ENCODE peak calls at places on chromosome 9, in four cellular contexts. X is WTC11, Y is astrocyte of the spinal cord, T is psoas muscle. Z is an unnamed sample.

GRCh38 chr9:137411260-137411659 is 11.7 kb downstream of the EXD3 start:
- DNase-seq in X (no peak), Y (no peak), T (peak), Z (no peak)

GRCh38 chr9:84187090-84187489 is 153.5 kb downstream of the SLC28A3 start:
- DNase-seq in X (no peak), Y (no peak), T (no peak), Z (no peak)

GRCh38 chr9:130701059-130702022 is 7.8 kb downstream of the EXOSC2 start:
- DNase-seq in X (peak), Y (peak), T (peak), Z (peak)

GRCh38 chr9:68489636-68490035 is 51.0 kb downstream of the TMEM252 start:
- DNase-seq in X (no peak), Y (no peak), T (no peak), Z (no peak)

GRCh38 chr9:76456202-76456926 is 2.6 kb upstream of the GCNT1 start:
- DNase-seq in X (peak), Y (peak), T (no peak), Z (peak)

GRCh38 chr9:37030591-37030939 is 3.5 kb downstream of the PAX5 start:
- DNase-seq in X (no peak), Y (no peak), T (no peak), Z (no peak)

GRCh38 chr9:88544245-88544644 is 9.3 kb downstream of the NXNL2 start:
- DNase-seq in X (no peak), Y (no peak), T (peak), Z (no peak)

GRCh38 chr9:98958271-98958989 is 14.7 kb downstream of the COL15A1 start:
- DNase-seq in X (no peak), Y (peak), T (no peak), Z (no peak)

GRCh38 chr9:565528-565927 is 276.0 kb upstream of the DMRT1 start:
- DNase-seq in X (no peak), Y (no peak), T (no peak), Z (no peak)

GRCh38 chr9:110578896-110579752 is at the start of gene SVEP1:
- DNase-seq in X (peak), Y (peak), T (peak), Z (no peak)

GRCh38 chr9:137582286-137582860 is 3.6 kb upstream of the DPH7 start:
- DNase-seq in X (peak), Y (no peak), T (peak), Z (no peak)

GRCh38 chr9:71524996-71525580 is 243.2 kb downstream of the CEMIP2 start:
- DNase-seq in X (no peak), Y (no peak), T (no peak), Z (no peak)

GRCh38 chr9:136947955-136948510 is 3.0 kb downstream of the C8G start:
- DNase-seq in X (peak), Y (peak), T (peak), Z (no peak)

GRCh38 chr9:124282442-124283231 is 24.9 kb downstream of the NEK6 start:
- DNase-seq in X (no peak), Y (peak), T (peak), Z (no peak)

GRCh38 chr9:83132768-83133167 is 69.8 kb upstream of the RASEF start:
- DNase-seq in X (no peak), Y (no peak), T (no peak), Z (no peak)

GRCh38 chr9:124363326-124364096 is 51.7 kb downstream of the PSMB7 start:
- DNase-seq in X (no peak), Y (peak), T (no peak), Z (no peak)

GRCh38 chr9:3285365-3286161 is 240.2 kb downstream of the RFX3 start:
- DNase-seq in X (no peak), Y (peak), T (no peak), Z (no peak)

GRCh38 chr9:129547869-129548570 is 72.9 kb downstream of the C9orf50 start:
- DNase-seq in X (no peak), Y (no peak), T (no peak), Z (no peak)

GRCh38 chr9:76576344-76576743 is 117.4 kb downstream of the GCNT1 start:
- DNase-seq in X (no peak), Y (peak), T (no peak), Z (no peak)

GRCh38 chr9:100756217-100756616 is 178.3 kb downstream of the CAVIN4 start:
- DNase-seq in X (no peak), Y (no peak), T (no peak), Z (no peak)

GRCh38 chr9:89461302-89461701 is 36.6 kb downstream of the SEMA4D start:
- DNase-seq in X (no peak), Y (peak), T (no peak), Z (no peak)

GRCh38 chr9:3525088-3525835 is 539 bp downstream of the RFX3 start:
- DNase-seq in X (peak), Y (no peak), T (no peak), Z (peak)

GRCh38 chr9:133144142-133144886 is 19.4 kb downstream of the GBGT1 start:
- DNase-seq in X (peak), Y (peak), T (peak), Z (peak)

GRCh38 chr9:79939819-79940218 is 368.1 kb downstream of the TLE4 start:
- DNase-seq in X (no peak), Y (no peak), T (no peak), Z (no peak)

GRCh38 chr9:115921301-115921700 is 232.3 kb upstream of the PAPPA start:
- DNase-seq in X (no peak), Y (no peak), T (peak), Z (no peak)

GRCh38 chr9:95078516-95078915 is 239.0 kb downstream of the FANCC start:
- DNase-seq in X (no peak), Y (no peak), T (no peak), Z (no peak)

GRCh38 chr9:95075700-95076099 is 241.8 kb downstream of the FANCC start:
- DNase-seq in X (no peak), Y (no peak), T (no peak), Z (no peak)

GRCh38 chr9:95077766-95078382 is 239.6 kb downstream of the FANCC start:
- DNase-seq in X (no peak), Y (no peak), T (no peak), Z (no peak)

GRCh38 chr9:95076696-95077052 is 240.8 kb downstream of the FANCC start:
- DNase-seq in X (no peak), Y (no peak), T (no peak), Z (no peak)

DNA sequence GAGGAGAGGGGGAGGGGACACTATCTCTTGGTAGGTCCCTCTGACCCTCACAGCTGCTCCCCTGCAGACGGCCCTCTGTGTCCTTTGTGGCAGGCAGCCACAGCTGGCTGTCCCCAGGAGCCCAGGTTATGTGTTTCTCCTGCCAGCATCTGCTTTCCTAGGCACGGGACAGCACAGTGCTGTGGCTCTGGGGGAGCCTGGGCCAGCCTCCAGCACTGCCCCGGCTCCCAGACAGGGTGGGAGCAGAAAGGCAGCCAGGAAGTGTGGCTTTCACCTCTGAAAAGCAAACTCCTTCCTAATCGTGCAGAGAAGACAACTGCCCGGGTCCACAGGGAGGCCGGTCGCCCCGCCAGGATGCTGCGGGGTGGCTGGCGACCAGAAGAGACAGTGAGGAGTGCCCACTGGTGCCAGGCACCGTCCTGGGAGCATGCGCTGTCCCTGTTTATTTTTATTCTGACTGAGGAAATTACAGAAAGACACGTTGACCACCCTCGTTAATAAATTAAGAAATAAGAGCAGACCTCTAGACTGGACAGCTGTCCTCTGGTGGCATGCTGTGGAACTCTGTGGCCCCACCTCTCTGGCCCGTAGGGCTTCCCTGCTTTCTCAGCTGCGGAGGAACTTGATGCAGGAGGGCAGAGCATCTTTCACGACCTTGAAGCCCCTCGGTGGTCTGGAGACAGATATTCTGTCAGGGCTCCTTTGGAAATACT is 240.3 kb downstream of the FANCC start:
- DNase-seq in X (no peak), Y (no peak), T (no peak), Z (no peak)
- TF ChIP-seq CTCF in X (no peak), Y (peak), T (no peak), Z (no peak)

GRCh38 chr9:128192601-128193371 is 1.4 kb upstream of the CIZ1 start:
- DNase-seq in X (peak), Y (peak), T (peak), Z (no peak)
- TF ChIP-seq CTCF in X (no peak), Y (peak), T (peak), Z (peak)

GRCh38 chr9:10045598-10045997 is 567.2 kb downstream of the PTPRD start:
- DNase-seq in X (no peak), Y (peak), T (no peak), Z (no peak)
- TF ChIP-seq CTCF in X (no peak), Y (peak), T (no peak), Z (no peak)

GRCh38 chr9:114155967-114156294 is 594 bp downstream of the COL27A1 start:
- DNase-seq in X (peak), Y (no peak), T (no peak), Z (no peak)
- TF ChIP-seq CTCF in X (no peak), Y (no peak), T (no peak), Z (no peak)

GRCh38 chr9:121286973-121287721 is 19.2 kb downstream of the GSN start:
- DNase-seq in X (peak), Y (peak), T (peak), Z (no peak)
- TF ChIP-seq CTCF in X (no peak), Y (peak), T (peak), Z (no peak)

DNA sequence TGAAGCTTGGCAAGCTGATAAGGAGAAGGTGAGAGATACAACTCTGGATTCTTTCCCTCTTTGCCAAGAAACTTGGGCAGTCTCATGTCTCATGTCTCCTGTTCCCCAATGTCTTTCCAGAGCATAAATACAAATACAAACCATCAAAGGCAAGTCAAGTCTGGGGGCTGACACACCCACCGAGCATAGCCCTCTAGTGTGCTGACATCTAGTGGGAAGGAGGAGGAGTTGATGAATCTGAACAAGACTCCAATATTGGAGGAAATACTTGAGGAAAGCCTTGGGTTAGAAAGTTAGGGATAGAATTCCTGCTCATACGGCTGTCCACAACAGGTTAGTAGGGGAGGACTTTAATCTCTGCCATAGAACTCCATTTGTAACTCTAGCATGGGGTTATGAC is 8.6 kb downstream of the MLANA start:
- DNase-seq in X (no peak), Y (no peak), T (no peak), Z (no peak)
- TF ChIP-seq CTCF in X (no peak), Y (no peak), T (no peak), Z (peak)

GRCh38 chr9:14347408-14348224 is 33.7 kb upstream of the NFIB start:
- DNase-seq in X (peak), Y (peak), T (peak), Z (no peak)
- TF ChIP-seq CTCF in X (no peak), Y (peak), T (peak), Z (no peak)

DNA sequence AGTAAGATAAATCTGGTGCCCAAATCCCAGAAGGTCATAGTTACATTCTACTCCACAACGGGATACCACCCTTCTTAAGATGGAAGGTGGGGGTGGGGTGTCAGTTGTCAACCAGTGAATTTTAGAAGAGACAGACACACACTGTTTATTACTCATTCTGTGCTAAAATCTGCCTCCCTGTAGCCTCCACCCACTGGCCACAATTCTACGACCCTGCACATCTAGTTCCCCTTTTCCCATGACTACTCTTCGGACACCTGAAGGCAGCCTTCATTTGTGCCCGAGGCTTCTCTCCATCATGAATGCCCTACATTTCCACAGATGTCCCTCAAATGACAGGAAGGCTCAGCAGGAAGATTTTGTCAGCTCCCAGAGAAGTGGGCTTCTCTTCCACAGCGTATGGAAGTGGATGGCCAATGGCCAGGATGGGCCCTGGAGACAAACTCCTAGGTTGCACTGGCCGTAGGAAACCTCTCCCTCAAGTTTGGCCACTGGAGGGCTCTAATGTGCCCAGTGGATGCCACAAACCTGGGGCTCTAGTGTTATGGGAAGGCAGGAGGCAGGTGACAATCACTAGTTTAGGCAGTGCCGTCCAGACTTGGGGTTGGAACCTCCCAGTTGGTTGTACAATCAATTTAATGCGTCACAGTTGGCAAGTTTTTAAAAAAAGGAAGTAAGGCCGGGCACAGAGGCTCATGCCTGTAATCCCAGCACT is 46.6 kb downstream of the PTPN3 start:
- DNase-seq in X (peak), Y (no peak), T (no peak), Z (no peak)
- TF ChIP-seq CTCF in X (no peak), Y (no peak), T (no peak), Z (no peak)